ENCODE peak calls at places on chromosomes 16 and 17, in eight cellular contexts. P is brain pericyte; I is B cell; K is CD8-positive, alpha-beta memory T cell; S is brain microvascular endothelial cell; X is aorta; D is T follicular helper cell; R is endodermal cell. E is an unnamed sample.

GRCh38 chr17:39591958-39592954 is 15.5 kb downstream of the NEUROD2 start:
- DNase-seq in S (peak; percentile 9), D (no peak), K (no peak), X (no peak), R (peak; percentile 96), P (no peak), I (peak; percentile 53), E (no peak)

GRCh38 chr16:30535106-30535776 is 583 bp upstream of the ZNF747 start:
- DNase-seq in K (no peak), R (peak; percentile 61), P (no peak), D (no peak), S (peak; percentile 1), I (no peak), X (no peak), E (no peak)

GRCh38 chr16:68860978-68861892 is 17.9 kb downstream of the TANGO6 start:
- DNase-seq in I (no peak), R (no peak), D (no peak), X (no peak), K (no peak), P (no peak), S (no peak), E (no peak)

GRCh38 chr17:74431568-74432483 is at the start of gene GPRC5C:
- DNase-seq in S (no peak), D (no peak), K (no peak), R (peak; percentile 97), I (peak; percentile 52), P (no peak), X (peak; percentile 88), E (peak; percentile 79)

GRCh38 chr16:51146256-51146924 is 4.7 kb downstream of the SALL1 start:
- DNase-seq in K (no peak), I (no peak), S (no peak), P (no peak), D (no peak), X (no peak), R (no peak), E (no peak)

GRCh38 chr16:1150511-1150982 is 2.4 kb upstream of the CACNA1H start:
- DNase-seq in P (no peak), S (peak; percentile 54), X (no peak), D (no peak), I (peak; percentile 24), K (peak; percentile 8), R (peak; percentile 66), E (no peak)

GRCh38 chr17:28745052-28745776 is 1.4 kb downstream of the TRAF4 start:
- DNase-seq in S (no peak), P (no peak), K (no peak), X (peak; percentile 84), I (peak; percentile 64), D (no peak), R (peak; percentile 82), E (no peak)

GRCh38 chr17:56290486-56291118 is 137.3 kb downstream of the ANKFN1 start:
- DNase-seq in P (no peak), S (no peak), R (no peak), K (no peak), X (no peak), I (no peak), D (no peak), E (no peak)

GRCh38 chr16:73232555-73233422 is 184.9 kb upstream of the ZFHX3 start:
- DNase-seq in P (peak; percentile 41), S (peak; percentile 96), K (no peak), D (no peak), R (peak; percentile 63), I (no peak), X (no peak), E (peak; percentile 16)

GRCh38 chr16:57643166-57643813 is 14.9 kb downstream of the ADGRG1 start:
- DNase-seq in R (no peak), X (no peak), P (no peak), I (no peak), K (no peak), S (peak; percentile 6), D (no peak), E (no peak)

GRCh38 chr16:51875834-51876725 is 670.9 kb downstream of the TOX3 start:
- DNase-seq in X (no peak), R (peak; percentile 53), D (no peak), K (no peak), S (no peak), I (no peak), P (no peak), E (no peak)